ENCODE peak calls at places on chromosomes 7 and 10, in five cellular contexts. Z is pancreas, Y is myocyte, C is stromal cell of bone marrow, O is iPS DF 6.9. T is an unnamed sample.

GRCh38 chr10:22252801-22253577 is 35.2 kb upstream of the EBLN1 start:
- DNase-seq in Z (peak; percentile 2), Y (no peak), C (no peak), O (no peak), T (no peak)

GRCh38 chr10:20521186-20521585 is 375.9 kb downstream of the NEBL start:
- DNase-seq in Z (no peak), Y (no peak), C (no peak), O (no peak), T (no peak)

GRCh38 chr7:1809070-1809469 is 139.0 kb downstream of the ELFN1 start:
- DNase-seq in Z (no peak), Y (no peak), C (no peak), O (no peak), T (no peak)

GRCh38 chr7:18778594-18778993 is 283.0 kb downstream of the HDAC9 start:
- DNase-seq in Z (no peak), Y (no peak), C (no peak), O (no peak), T (peak; percentile 28)

GRCh38 chr7:157020514-157021070 is 10.1 kb upstream of the MNX1 start:
- DNase-seq in Z (no peak), Y (no peak), C (no peak), O (no peak), T (no peak)

GRCh38 chr10:77409697-77410471 is 227.7 kb downstream of the KCNMA1 start:
- DNase-seq in Z (peak; percentile 98), Y (peak; percentile 44), C (no peak), O (no peak), T (peak; percentile 19)

GRCh38 chr10:70376436-70377378 is 5.7 kb downstream of the LRRC20 start:
- DNase-seq in Z (no peak), Y (no peak), C (no peak), O (no peak), T (peak; percentile 22)

GRCh38 chr10:13705526-13706169 is 118.9 kb downstream of the PRPF18 start:
- DNase-seq in Z (no peak), Y (no peak), C (no peak), O (no peak), T (no peak)

GRCh38 chr7:1362301-1362700 is 97.0 kb downstream of the MICALL2 start:
- DNase-seq in Z (no peak), Y (no peak), C (no peak), O (no peak), T (no peak)

T was measured in SJCRH30.